ENCODE peak calls at places on chromosomes 11 and 22, in ten cellular contexts. D, P, V, Z, F, W, H, E, B and O are unnamed samples.
A peak's percentile ranks its signal among the peaks of the same experiment; 100 is the strongest.

GRCh38 chr11:47314992-47315391 is 37.5 kb downstream of the MYBPC3 start:
- DNase-seq in H (no peak), F (no peak), D (no peak), E (no peak), Z (no peak), B (peak; percentile 13), P (no peak), V (no peak), W (no peak), O (no peak)

GRCh38 chr11:9906043-9906791 is 242.3 kb downstream of the SWAP70 start:
- DNase-seq in F (no peak), P (no peak), Z (no peak), H (peak; percentile 84), W (peak; percentile 3), V (no peak), B (no peak), D (no peak), E (no peak), O (no peak)

GRCh38 chr22:39308614-39309363 is 10.6 kb downstream of the RPL3 start:
- DNase-seq in D (no peak), V (peak; percentile 90), B (peak; percentile 90), F (no peak), W (no peak), Z (peak; percentile 47), E (no peak), P (no peak), H (peak; percentile 73), O (peak; percentile 62)

GRCh38 chr11:122656073-122656630 is 630 bp downstream of the UBASH3B start:
- DNase-seq in V (peak; percentile 55), Z (peak; percentile 23), F (peak; percentile 68), D (peak; percentile 74), W (peak; percentile 82), P (peak; percentile 61), H (peak; percentile 64), B (peak; percentile 69), E (peak; percentile 38), O (no peak)

GRCh38 chr11:117143390-117143789 is 697 bp upstream of the PAFAH1B2 start:
- DNase-seq in P (peak; percentile 55), V (peak; percentile 66), B (peak; percentile 72), F (peak; percentile 60), E (no peak), D (peak; percentile 45), W (peak; percentile 57), H (peak; percentile 52), Z (no peak), O (no peak)

GRCh38 chr22:26172389-26172990 is 3.2 kb downstream of the SEZ6L start:
- DNase-seq in P (peak; percentile 45), H (peak; percentile 22), Z (no peak), B (no peak), W (peak; percentile 82), F (peak; percentile 75), D (peak; percentile 75), E (no peak), V (peak; percentile 56), O (no peak)

GRCh38 chr11:116960916-116961315 is 123.5 kb upstream of the APOA1 start:
- DNase-seq in B (no peak), W (peak; percentile 5), E (no peak), V (no peak), F (no peak), H (peak; percentile 38), D (peak; percentile 19), P (peak; percentile 14), Z (no peak), O (no peak)

GRCh38 chr11:95138448-95138847 is 48.8 kb downstream of the ENDOD1 start:
- DNase-seq in P (peak; percentile 64), Z (no peak), V (no peak), E (no peak), F (peak; percentile 51), D (peak; percentile 18), W (no peak), H (no peak), B (no peak), O (no peak)

DNA sequence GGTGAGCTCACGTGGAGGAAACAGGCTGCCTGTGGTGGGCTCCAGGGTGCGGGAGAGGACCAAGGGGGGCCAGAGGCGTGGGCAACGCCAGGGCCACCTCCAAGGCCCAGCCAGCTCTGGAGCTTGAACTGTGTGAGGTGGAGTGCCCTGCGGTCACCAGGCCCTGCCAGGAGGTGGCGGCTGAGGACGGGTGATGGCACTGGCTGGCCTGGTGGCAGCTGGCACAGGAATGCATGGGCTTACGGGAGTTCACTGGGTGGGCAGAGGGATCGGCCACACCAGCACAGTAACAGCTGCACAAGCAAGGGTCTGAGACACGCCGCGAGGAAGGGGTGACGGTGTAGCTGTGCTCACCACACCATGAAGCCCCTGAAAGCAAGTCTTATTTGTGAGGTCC is 15.8 kb downstream of the TOLLIP start:
- DNase-seq in W (no peak), H (peak; percentile 11), D (no peak), F (no peak), V (no peak), Z (no peak), E (no peak), B (no peak), P (no peak), O (no peak)
- TF ChIP-seq CTCF in W (peak; percentile 33), H (peak; percentile 25), D (peak; percentile 19), F (no peak), V (peak; percentile 7), Z (no peak), E (no peak), B (no peak), P (no peak), O (no peak)

DNA sequence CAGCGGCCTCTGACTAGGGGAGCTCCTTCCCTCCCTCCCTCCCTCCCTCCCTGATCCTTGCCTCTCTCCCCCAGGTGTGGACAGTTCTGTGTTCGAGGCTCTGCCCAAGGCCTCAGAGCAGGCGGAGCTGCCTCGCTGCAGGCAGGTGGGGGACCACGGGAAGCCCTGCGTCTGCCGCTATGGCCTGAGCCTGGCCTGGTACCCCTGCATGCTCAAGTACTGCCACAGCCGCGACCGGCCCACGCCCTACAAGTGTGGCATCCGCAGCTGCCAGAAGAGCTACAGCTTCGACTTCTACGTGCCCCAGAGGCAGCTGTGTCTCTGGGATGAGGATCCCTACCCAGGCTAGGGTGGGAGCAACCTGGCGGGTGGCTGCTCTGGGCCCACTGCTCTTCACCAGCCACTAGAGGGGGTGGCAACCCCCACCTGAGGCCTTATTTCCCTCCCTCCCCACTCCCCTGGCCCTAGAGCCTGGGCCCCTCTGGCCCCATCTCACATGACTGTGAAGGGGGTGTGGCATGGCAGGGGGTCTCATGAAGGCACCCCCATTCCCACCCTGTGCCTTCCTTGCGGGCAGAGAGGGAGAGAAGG is 11.1 kb upstream of the POU2F3 start:
- DNase-seq in W (peak; percentile 40), P (peak; percentile 13), B (no peak), Z (no peak), D (no peak), H (no peak), F (no peak), V (no peak), E (no peak), O (no peak)
- TF ChIP-seq CTCF in W (peak; percentile 46), P (peak; percentile 53), B (no peak), Z (no peak), D (no peak), H (no peak), F (peak; percentile 0), V (no peak), E (no peak), O (no peak)

GRCh38 chr11:72012897-72013721 is 14.4 kb downstream of the IL18BP start:
- DNase-seq in W (no peak), Z (peak; percentile 60), B (peak; percentile 80), D (no peak), V (peak; percentile 77), F (no peak), E (no peak), H (peak; percentile 37), P (no peak), O (peak; percentile 22)

GRCh38 chr11:72014761-72015320 is 16.1 kb downstream of the IL18BP start:
- DNase-seq in V (peak; percentile 10), B (no peak), F (no peak), Z (no peak), H (no peak), W (no peak), P (no peak), E (no peak), D (no peak), O (peak; percentile 10)

GRCh38 chr11:72012091-72012630 is 13.5 kb downstream of the IL18BP start:
- DNase-seq in P (no peak), H (no peak), W (no peak), D (no peak), F (no peak), Z (no peak), E (no peak), V (no peak), B (no peak), O (peak; percentile 7)

GRCh38 chr11:72013765-72014711 is 15.3 kb downstream of the IL18BP start:
- DNase-seq in F (no peak), B (peak; percentile 66), H (no peak), E (no peak), Z (no peak), V (peak; percentile 40), P (no peak), D (no peak), W (no peak), O (peak; percentile 18)

GRCh38 chr11:72015511-72016061 is 16.9 kb downstream of the IL18BP start:
- DNase-seq in E (no peak), F (no peak), H (no peak), V (peak; percentile 14), W (peak; percentile 49), Z (no peak), P (peak; percentile 32), D (peak; percentile 39), B (no peak), O (peak; percentile 19)
- TF ChIP-seq CTCF in E (no peak), F (peak; percentile 61), H (no peak), V (no peak), W (peak; percentile 44), Z (no peak), P (peak; percentile 66), D (peak; percentile 45), B (no peak), O (no peak)

DNA sequence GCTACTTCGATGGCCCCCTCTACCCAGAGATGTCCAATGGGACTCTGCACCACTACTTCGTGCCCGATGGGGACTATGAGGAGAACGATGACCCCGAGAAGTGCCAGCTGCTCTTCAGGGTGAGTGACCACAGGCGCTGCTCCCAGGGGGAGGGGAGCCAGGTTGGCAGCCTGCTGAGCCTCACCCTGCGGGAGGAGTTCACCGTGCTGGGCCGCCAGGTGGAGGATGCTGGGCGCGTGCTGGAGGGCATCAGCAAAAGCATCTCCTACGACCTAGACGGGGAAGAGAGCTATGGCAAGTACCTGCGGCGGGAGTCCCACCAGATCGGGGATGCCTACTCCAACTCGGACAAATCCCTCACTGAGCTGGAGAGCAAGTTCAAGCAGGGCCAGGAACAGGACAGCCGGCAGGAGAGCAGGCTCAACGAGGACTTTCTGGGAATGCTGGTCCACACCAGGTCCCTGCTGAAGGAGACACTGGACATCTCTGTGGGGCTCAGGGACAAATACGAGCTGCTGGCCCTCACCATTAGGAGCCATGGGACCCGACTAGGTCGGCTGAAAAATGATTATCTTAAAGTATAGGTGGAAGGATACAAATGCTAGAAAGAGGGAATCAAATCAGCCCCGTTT is 783 bp downstream of the FIBIN start:
- DNase-seq in V (no peak), P (no peak), E (no peak), Z (no peak), D (no peak), B (peak; percentile 68), H (no peak), F (no peak), W (no peak), O (no peak)
- TF ChIP-seq CTCF in V (no peak), P (no peak), E (no peak), Z (no peak), D (no peak), B (peak; percentile 5), H (no peak), F (no peak), W (no peak), O (no peak)